ENCODE peak calls at places on chromosomes 5 and 9, in four cellular contexts. V, D, E and Z are unnamed samples.

GRCh38 chr9:93111371-93112115 is 15.5 kb downstream of the CARD19 start:
- DNase-seq in V (no peak), D (peak), E (peak), Z (peak)

GRCh38 chr9:127154390-127155191 is 32.2 kb upstream of the ANGPTL2 start:
- DNase-seq in V (no peak), D (no peak), E (peak), Z (no peak)

GRCh38 chr9:119289740-119290139 is 79.5 kb downstream of the BRINP1 start:
- DNase-seq in V (peak), D (peak), E (peak), Z (peak)

GRCh38 chr5:1409386-1410110 is 35.7 kb downstream of the SLC6A3 start:
- DNase-seq in V (peak), D (peak), E (peak), Z (no peak)

GRCh38 chr5:137921931-137922330 is 32.7 kb downstream of the PKD2L2 start:
- DNase-seq in V (no peak), D (peak), E (peak), Z (no peak)

GRCh38 chr5:173564106-173564505 is 52.3 kb downstream of the BOD1 start:
- DNase-seq in V (no peak), D (no peak), E (no peak), Z (no peak)

GRCh38 chr5:72611111-72611724 is 104.0 kb upstream of the ZNF366 start:
- DNase-seq in V (peak), D (peak), E (peak), Z (peak)

GRCh38 chr5:150116667-150117395 is 30.5 kb upstream of the CSF1R start:
- DNase-seq in V (no peak), D (peak), E (peak), Z (no peak)

GRCh38 chr5:160030631-160031377 is 21.9 kb downstream of the TTC1 start:
- DNase-seq in V (no peak), D (no peak), E (peak), Z (no peak)